ENCODE peak calls at places on chromosomes 11 and 22, in seven cellular contexts. U is stimulated activated CD4-positive, alpha-beta T cell treated with anti-CD3 and anti-CD28 coated beads, Interleukin-12 subunit alpha, Interleukin-12 subunit beta, amount 100 ng/mL, for 24 hours; E is fibroblast of gingiva; H is activated gamma-delta T cell treated with Interleukin-2 at 50 U/mL for 16 hours; A is COR-L47; F is mesothelial cell of epicardium; T is sigmoid colon. J is an unnamed sample.

GRCh38 chr11:131897976-131898375 is 527.6 kb downstream of the NTM start:
- DNase-seq in H (no peak), E (no peak), A (no peak), T (no peak), F (no peak), U (no peak), J (no peak)

GRCh38 chr11:68692881-68693483 is 8.6 kb downstream of the GAL start:
- DNase-seq in E (no peak), F (no peak), A (no peak), T (peak), H (no peak), U (no peak), J (no peak)

GRCh38 chr11:13942908-13943505 is 19.5 kb upstream of the SPON1 start:
- DNase-seq in T (no peak), F (no peak), E (peak), U (no peak), A (no peak), H (no peak), J (no peak)

GRCh38 chr22:32515074-32515473 is 40.5 kb downstream of the FBXO7 start:
- DNase-seq in T (no peak), H (no peak), F (no peak), E (no peak), U (no peak), A (no peak), J (no peak)

GRCh38 chr11:46649180-46649738 is 31.9 kb downstream of the ATG13 start:
- DNase-seq in H (no peak), E (peak), F (no peak), U (no peak), T (peak), A (no peak), J (peak)

GRCh38 chr11:120714448-120714847 is 202.9 kb downstream of the GRIK4 start:
- DNase-seq in U (no peak), F (no peak), E (no peak), T (no peak), A (no peak), H (no peak), J (no peak)

GRCh38 chr22:37485006-37485713 is 1.0 kb downstream of the MFNG start:
- DNase-seq in H (peak), A (no peak), E (no peak), T (no peak), U (peak), F (no peak), J (no peak)

GRCh38 chr22:35590634-35591295 is 26.4 kb downstream of the MB start:
- DNase-seq in A (no peak), T (no peak), U (no peak), H (no peak), E (no peak), F (no peak), J (no peak)

GRCh38 chr11:126507646-126508045 is 152.2 kb downstream of the ST3GAL4 start:
- DNase-seq in A (no peak), E (no peak), F (no peak), H (no peak), T (peak), U (no peak), J (no peak)

GRCh38 chr11:8934735-8935478 is 2.2 kb upstream of the C11orf16 start:
- DNase-seq in E (no peak), H (no peak), A (no peak), U (no peak), T (no peak), F (no peak), J (no peak)

GRCh38 chr11:129720994-129721393 is 94.7 kb upstream of the TMEM45B start:
- DNase-seq in T (no peak), E (no peak), U (no peak), A (no peak), F (no peak), H (no peak), J (no peak)

GRCh38 chr11:30046211-30046945 is 29.5 kb upstream of the KCNA4 start:
- DNase-seq in F (no peak), T (no peak), U (no peak), H (no peak), E (no peak), A (no peak), J (no peak)

GRCh38 chr22:39674536-39674935 is 104.0 kb downstream of the CACNA1I start:
- DNase-seq in F (no peak), H (no peak), T (no peak), A (no peak), E (no peak), U (no peak), J (no peak)

GRCh38 chr11:2426826-2427521 is 17.3 kb downstream of the TRPM5 start:
- DNase-seq in F (no peak), H (no peak), E (no peak), A (no peak), U (no peak), T (no peak), J (no peak)

GRCh38 chr22:28952857-28953256 is 69.5 kb downstream of the ZNRF3 start:
- DNase-seq in T (no peak), U (no peak), H (no peak), E (peak), F (no peak), A (no peak), J (no peak)

GRCh38 chr11:76654980-76655379 is 15.6 kb downstream of the LRRC32 start:
- DNase-seq in E (no peak), A (no peak), U (no peak), F (no peak), H (no peak), T (peak), J (no peak)

GRCh38 chr11:48341466-48341865 is 16.7 kb downstream of the OR4C3 start:
- DNase-seq in F (no peak), U (no peak), T (no peak), E (no peak), A (no peak), H (no peak), J (no peak)

GRCh38 chr22:17694752-17695151 is 56.2 kb downstream of the BCL2L13 start:
- DNase-seq in H (no peak), E (no peak), A (no peak), F (no peak), T (no peak), U (no peak), J (no peak)

GRCh38 chr11:70144262-70144661 is 58.8 kb upstream of the FADD start:
- DNase-seq in H (no peak), A (no peak), F (no peak), T (no peak), U (no peak), E (no peak), J (no peak)

GRCh38 chr11:20238712-20239111 is 78.4 kb upstream of the DBX1 start:
- DNase-seq in A (peak), T (no peak), E (no peak), F (no peak), H (no peak), U (no peak), J (no peak)

GRCh38 chr11:12099132-12099873 is 11.1 kb upstream of the MICAL2 start:
- DNase-seq in A (no peak), F (no peak), T (no peak), H (no peak), E (no peak), U (no peak), J (no peak)

GRCh38 chr11:113475160-113475761 is at the start of gene DRD2:
- DNase-seq in F (peak), T (no peak), U (no peak), A (no peak), H (no peak), E (no peak), J (no peak)

GRCh38 chr22:21876486-21877176 is 9.2 kb upstream of the MAPK1 start:
- DNase-seq in T (no peak), F (no peak), E (peak), A (no peak), U (no peak), H (no peak), J (no peak)

GRCh38 chr11:105456950-105457349 is 152.9 kb upstream of the GRIA4 start:
- DNase-seq in U (no peak), F (no peak), A (no peak), H (no peak), E (no peak), T (no peak), J (no peak)

GRCh38 chr11:1323779-1324178 is 14.3 kb upstream of the TOLLIP start:
- DNase-seq in T (no peak), U (no peak), E (no peak), F (no peak), H (no peak), A (no peak), J (no peak)

GRCh38 chr11:102559839-102560238 is 29.3 kb upstream of the MMP7 start:
- DNase-seq in F (no peak), U (no peak), E (no peak), T (no peak), A (no peak), H (no peak), J (no peak)

GRCh38 chr22:49154433-49154832 is 673.2 kb downstream of the BRD1 start:
- DNase-seq in F (no peak), T (no peak), A (no peak), E (no peak), U (no peak), H (no peak), J (no peak)

GRCh38 chr22:26364066-26365015 is 64.7 kb upstream of the ASPHD2 start:
- DNase-seq in A (peak), E (peak), T (no peak), H (peak), F (peak), U (peak), J (peak)

GRCh38 chr22:20904008-20904979 is 12.9 kb upstream of the CRKL start:
- DNase-seq in U (no peak), F (no peak), T (no peak), H (no peak), A (no peak), E (peak), J (no peak)

GRCh38 chr11:128913806-128914205 is 22.6 kb downstream of the KCNJ5 start:
- DNase-seq in F (no peak), E (no peak), H (no peak), T (no peak), U (no peak), A (no peak), J (no peak)

GRCh38 chr22:24703101-24703500 is 71.4 kb downstream of the PIWIL3 start:
- DNase-seq in U (no peak), F (no peak), E (no peak), T (no peak), A (peak), H (no peak), J (no peak)

GRCh38 chr11:92765965-92766371 is 203.5 kb upstream of the MTNR1B start:
- DNase-seq in A (no peak), H (no peak), F (no peak), U (no peak), E (no peak), T (no peak), J (no peak)

GRCh38 chr11:71206186-71206585 is 46.2 kb downstream of the SHANK2 start:
- DNase-seq in U (no peak), A (no peak), F (no peak), E (peak), H (no peak), T (peak), J (no peak)

GRCh38 chr22:37803636-37804371 is 3.9 kb upstream of the GCAT start:
- DNase-seq in U (no peak), F (no peak), H (no peak), A (no peak), T (no peak), E (no peak), J (no peak)

J was measured in NCI-H1436.